ENCODE peak calls at places on chromosomes 16 and 17, in seven cellular contexts. H is CD4-positive, alpha-beta memory T cell; B is adrenal gland; W is esophagus squamous epithelium; S is Peyer's patch; I is CD8-positive, alpha-beta memory T cell; T is right cardiac atrium. C is an unnamed sample.

GRCh38 chr17:66842505-66842904 is 7.6 kb downstream of the CACNG5 start:
- DNase-seq in H (no peak), B (no peak), W (no peak), S (no peak), I (no peak), T (no peak), C (no peak)

GRCh38 chr16:78684655-78685400 is 585.4 kb downstream of the WWOX start:
- DNase-seq in H (no peak), B (no peak), W (no peak), S (no peak), I (no peak), T (peak; percentile 68), C (no peak)

GRCh38 chr17:46916211-46916610 is 6.7 kb upstream of the GOSR2 start:
- DNase-seq in H (no peak), B (no peak), W (no peak), S (no peak), I (no peak), T (no peak), C (no peak)

GRCh38 chr16:68396481-68396880 is 51.8 kb downstream of the SMPD3 start:
- DNase-seq in H (peak; percentile 73), B (no peak), W (no peak), S (peak; percentile 79), I (peak; percentile 26), T (no peak), C (peak; percentile 82)

GRCh38 chr17:68290268-68290954 is 516 bp downstream of the SLC16A6 start:
- DNase-seq in H (peak; percentile 80), B (peak; percentile 27), W (no peak), S (peak; percentile 74), I (peak; percentile 64), T (peak; percentile 33), C (peak; percentile 74)

GRCh38 chr16:19113577-19114358 is at the start of gene ITPRIPL2:
- DNase-seq in H (no peak), B (peak; percentile 84), W (no peak), S (peak; percentile 83), I (no peak), T (peak; percentile 96), C (no peak)

GRCh38 chr17:75457047-75457654 is 716 bp downstream of the TMEM94 start:
- DNase-seq in H (peak; percentile 14), B (peak; percentile 52), W (no peak), S (no peak), I (no peak), T (peak; percentile 47), C (peak; percentile 47)

GRCh38 chr16:48814994-48815393 is 205.0 kb upstream of the N4BP1 start:
- DNase-seq in H (no peak), B (no peak), W (no peak), S (no peak), I (no peak), T (peak; percentile 13), C (no peak)

GRCh38 chr17:76048025-76048605 is 21.0 kb upstream of the EVPL start:
- DNase-seq in H (no peak), B (no peak), W (no peak), S (no peak), I (no peak), T (no peak), C (no peak)

GRCh38 chr16:53884748-53885147 is 180.8 kb downstream of the FTO start:
- DNase-seq in H (no peak), B (no peak), W (no peak), S (no peak), I (no peak), T (no peak), C (no peak)

GRCh38 chr17:78266771-78267170 is 35.3 kb downstream of the TMEM235 start:
- DNase-seq in H (no peak), B (no peak), W (no peak), S (no peak), I (no peak), T (no peak), C (no peak)

GRCh38 chr17:75004371-75004770 is 8.1 kb upstream of the MRPL58 start:
- DNase-seq in H (no peak), B (no peak), W (no peak), S (no peak), I (no peak), T (no peak), C (no peak)

GRCh38 chr17:79085154-79085920 is 10.7 kb downstream of the ENGASE start:
- DNase-seq in H (no peak), B (no peak), W (no peak), S (no peak), I (no peak), T (peak; percentile 15), C (no peak)

GRCh38 chr17:7839890-7840260 is 5.9 kb downstream of the KDM6B start:
- DNase-seq in H (peak; percentile 37), B (peak; percentile 28), W (no peak), S (no peak), I (no peak), T (no peak), C (peak; percentile 88)

GRCh38 chr17:48593840-48594411 is 347 bp upstream of the HOXB5 start:
- DNase-seq in H (peak; percentile 79), B (peak; percentile 86), W (no peak), S (peak; percentile 90), I (peak; percentile 73), T (peak; percentile 69), C (peak; percentile 88)

GRCh38 chr17:4001048-4001590 is 36.9 kb upstream of the ATP2A3 start:
- DNase-seq in H (no peak), B (no peak), W (no peak), S (peak; percentile 27), I (no peak), T (no peak), C (no peak)

DNA sequence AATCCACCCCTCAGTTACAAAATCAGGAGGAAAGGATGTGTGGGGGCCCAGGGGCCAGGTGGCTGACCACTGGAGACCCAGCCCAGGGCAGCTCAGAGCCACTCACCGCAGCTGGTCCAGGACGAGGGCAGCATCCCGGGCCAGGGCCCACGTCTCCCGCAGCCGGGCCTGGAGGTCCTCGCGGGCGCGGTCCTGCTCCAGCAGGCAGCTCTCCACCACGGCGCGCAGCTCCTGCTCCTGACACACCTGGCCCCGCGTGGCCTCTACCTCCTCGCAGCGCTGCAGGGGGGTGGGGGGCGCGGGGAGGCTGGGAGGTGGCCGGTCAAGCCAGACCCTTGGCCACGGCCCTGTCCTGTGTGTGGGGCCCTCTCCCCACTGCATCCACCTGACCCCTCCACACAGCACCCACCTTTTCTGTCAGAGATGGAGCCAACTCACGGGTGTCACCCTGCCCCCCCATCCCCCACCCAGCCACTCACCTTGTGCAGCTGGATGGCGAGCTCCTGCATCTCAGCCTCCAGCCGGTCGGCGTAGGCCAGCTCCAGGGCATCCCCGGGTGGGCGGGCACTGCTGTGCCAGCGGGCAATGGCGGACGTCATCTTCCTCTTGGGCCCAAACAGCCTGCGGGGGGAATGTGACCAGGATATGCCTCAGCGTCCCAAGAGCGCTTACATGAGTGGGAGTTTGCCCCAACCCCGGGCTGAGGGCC is 5.1 kb downstream of the NUDT16L1 start:
- DNase-seq in H (no peak), B (peak; percentile 25), W (no peak), S (peak; percentile 47), I (no peak), T (peak; percentile 19), C (no peak)
- H3K27ac ChIP-seq in H (no peak overlapping the region), B (no peak overlapping the region), W (no peak overlapping the region), S (no peak overlapping the region), I (no peak overlapping the region), T (no peak overlapping the region), C (no peak overlapping the region)

DNA sequence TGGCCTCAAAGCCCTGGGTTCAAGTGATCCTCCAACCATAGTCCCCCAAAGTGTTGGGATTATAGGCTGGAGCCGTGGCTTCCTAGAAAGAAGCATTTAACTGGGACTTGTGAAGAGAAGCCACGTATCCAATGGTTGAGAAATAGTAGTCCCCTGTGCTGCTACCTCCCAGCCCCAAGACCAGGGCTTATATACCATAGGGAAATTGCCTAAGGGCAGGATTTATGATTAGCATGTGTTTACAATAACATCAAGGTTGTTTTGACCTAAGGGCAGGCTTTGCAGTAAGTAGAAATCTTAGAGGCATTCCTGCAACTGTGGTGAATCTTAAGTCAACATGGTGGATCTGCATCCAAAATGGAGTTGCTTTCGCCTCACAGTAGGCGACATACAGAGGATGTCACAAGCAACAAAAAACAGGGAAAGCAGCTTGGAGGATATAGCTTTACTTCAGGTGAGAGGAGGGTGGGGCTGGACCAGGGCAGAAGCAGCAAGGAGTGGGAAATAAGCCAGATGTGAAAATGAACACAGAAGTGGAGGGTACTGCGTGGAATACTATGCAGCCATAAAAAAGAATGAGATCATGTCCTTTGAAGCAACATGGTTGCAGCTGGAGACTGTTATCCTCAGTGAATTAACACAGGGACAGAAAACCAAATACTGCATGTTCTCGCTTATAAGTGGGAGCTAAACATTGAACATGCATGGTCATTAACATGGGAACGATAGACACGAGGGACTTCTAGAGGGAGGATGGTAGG is 18.7 kb upstream of the NSMCE1 start:
- DNase-seq in H (no peak), B (peak; percentile 4), W (no peak), S (no peak), I (no peak), T (no peak), C (no peak)
- H3K4me3 ChIP-seq in H (no peak overlapping the region), B (no peak overlapping the region), W (no peak overlapping the region), S (no peak overlapping the region), I (no peak overlapping the region), T (no peak overlapping the region), C (no peak overlapping the region)

GRCh38 chr16:12063435-12063834 is 86.9 kb downstream of the SNX29 start:
- DNase-seq in H (no peak), B (no peak), W (no peak), S (no peak), I (no peak), T (no peak), C (no peak)
- H3K27ac ChIP-seq in H (no peak overlapping the region), B (no peak overlapping the region), W (peak overlapping the region; percentile 84), S (no peak overlapping the region), I (no peak overlapping the region), T (no peak overlapping the region), C (no peak overlapping the region)

GRCh38 chr17:13181683-13182082 is 163.9 kb upstream of the ELAC2 start:
- DNase-seq in H (no peak), B (no peak), W (no peak), S (no peak), I (no peak), T (no peak), C (no peak)

GRCh38 chr17:13171790-13172189 is 154.0 kb upstream of the ELAC2 start:
- DNase-seq in H (no peak), B (no peak), W (no peak), S (no peak), I (no peak), T (no peak), C (no peak)

DNA sequence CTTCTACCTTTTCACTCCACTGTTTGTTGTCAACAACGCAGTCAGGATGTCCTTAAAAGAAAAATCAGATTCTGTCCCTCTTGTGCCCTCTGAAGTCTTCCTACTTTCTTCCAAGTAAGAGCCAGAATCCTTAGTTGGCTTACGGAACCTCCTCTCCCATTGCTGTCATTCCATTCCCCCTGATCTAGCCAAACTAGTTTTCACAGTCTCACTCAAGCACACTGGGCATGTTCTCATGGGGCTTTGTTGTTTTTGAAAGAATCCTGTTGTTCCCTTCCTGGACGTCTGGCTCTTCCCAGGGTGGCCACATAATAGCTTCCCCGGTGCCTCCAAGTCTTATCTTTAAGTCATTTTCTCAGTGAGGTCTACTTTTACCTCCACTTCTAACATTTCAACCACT is 158.6 kb upstream of the ELAC2 start:
- DNase-seq in H (no peak), B (no peak), W (no peak), S (no peak), I (no peak), T (no peak), C (no peak)
- H3K4me3 ChIP-seq in H (no peak overlapping the region), B (no peak overlapping the region), W (no peak overlapping the region), S (no peak overlapping the region), I (no peak overlapping the region), T (no peak overlapping the region), C (no peak overlapping the region)

GRCh38 chr17:82004485-82005455 is 17.9 kb downstream of the CENPX start:
- DNase-seq in H (no peak), B (no peak), W (no peak), S (no peak), I (no peak), T (no peak), C (no peak)
- H3K27ac ChIP-seq in H (no peak overlapping the region), B (no peak overlapping the region), W (no peak overlapping the region), S (no peak overlapping the region), I (no peak overlapping the region), T (no peak overlapping the region), C (no peak overlapping the region)

GRCh38 chr16:2468725-2469398 is 2.2 kb upstream of the NTN3 start:
- DNase-seq in H (no peak), B (peak; percentile 58), W (no peak), S (peak; percentile 62), I (no peak), T (no peak), C (peak; percentile 96)
- H3K4me3 ChIP-seq in H (no peak overlapping the region), B (no peak overlapping the region), W (peak overlapping the region; percentile 61), S (no peak overlapping the region), I (no peak overlapping the region), T (no peak overlapping the region), C (peak overlapping the region; percentile 67)

C was measured in Karpas-422.